ENCODE peak calls at places on chromosome 11, in four cellular contexts. H is K562, N is IMR-90, Y is endothelial cell of umbilical vein. W is an unnamed sample. For H3K9me1, the result is how much of the 10 kb centered on the place peaks cover.

GRCh38 chr11:69683764-69684333 is 8.7 kb upstream of the LTO1 start:
- DNase-seq in H (peak), N (no peak), Y (no peak), W (no peak)

GRCh38 chr11:129704831-129705230 is 110.8 kb upstream of the TMEM45B start:
- DNase-seq in H (no peak), N (no peak), Y (no peak), W (no peak)

GRCh38 chr11:97938789-97939188 is 1082.0 kb upstream of the CNTN5 start:
- DNase-seq in H (no peak), N (no peak), Y (no peak), W (no peak)

GRCh38 chr11:8313504-8314090 is 49.9 kb upstream of the LMO1 start:
- DNase-seq in H (no peak), N (no peak), Y (no peak), W (no peak)

GRCh38 chr11:75627879-75628668 is 40.8 kb downstream of the MAP6 start:
- DNase-seq in H (peak), N (peak), Y (no peak), W (no peak)

GRCh38 chr11:100867601-100868000 is 180.5 kb downstream of the ARHGAP42 start:
- DNase-seq in H (no peak), N (no peak), Y (no peak), W (no peak)

GRCh38 chr11:33709471-33709870 is 8.8 kb upstream of the C11orf91 start:
- DNase-seq in H (no peak), N (no peak), Y (no peak), W (no peak)

GRCh38 chr11:46564459-46564858 is 29.4 kb downstream of the AMBRA1 start:
- DNase-seq in H (no peak), N (peak), Y (peak), W (no peak)

GRCh38 chr11:8832571-8833260 is 78.3 kb upstream of the AKIP1 start:
- DNase-seq in H (no peak), N (peak), Y (no peak), W (no peak)

GRCh38 chr11:70826541-70826943 is 425.8 kb downstream of the SHANK2 start:
- DNase-seq in H (no peak), N (no peak), Y (no peak), W (no peak)

GRCh38 chr11:19577849-19578619 is 134.6 kb upstream of the NAV2 start:
- DNase-seq in H (no peak), N (peak), Y (peak), W (no peak)

GRCh38 chr11:126702987-126703386 is 297.6 kb downstream of the KIRREL3 start:
- DNase-seq in H (no peak), N (no peak), Y (no peak), W (no peak)

GRCh38 chr11:44258190-44258489 is 51.8 kb downstream of the ALX4 start:
- DNase-seq in H (peak), N (peak), Y (no peak), W (no peak)

GRCh38 chr11:128291835-128292234 is 295.5 kb downstream of the ETS1 start:
- DNase-seq in H (no peak), N (no peak), Y (no peak), W (no peak)

GRCh38 chr11:61357233-61357893 is 4.3 kb downstream of the CYB561A3 start:
- DNase-seq in H (no peak), N (no peak), Y (no peak), W (no peak)

DNA sequence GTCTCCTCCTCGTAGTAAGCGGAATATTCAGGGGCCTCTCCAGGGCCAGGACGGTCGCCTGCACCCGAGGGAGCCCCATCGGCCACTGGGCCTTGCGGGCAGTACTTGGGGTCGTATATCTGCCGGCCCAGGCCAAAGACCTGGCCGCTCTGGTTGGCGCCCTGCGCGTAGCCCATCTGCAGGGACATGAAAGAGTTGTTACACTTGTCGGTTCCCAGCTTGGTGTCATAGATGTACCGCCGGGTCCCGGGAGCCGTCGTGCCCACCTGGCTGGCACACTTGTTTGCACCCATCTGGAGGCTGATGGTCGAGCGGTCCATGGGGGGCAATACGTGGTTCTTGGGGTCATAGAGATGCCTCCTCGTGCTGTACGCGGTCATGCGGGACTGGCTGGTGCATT is 19.4 kb upstream of the SPATA19 start:
- DNase-seq in H (no peak), N (no peak), Y (no peak), W (no peak)
- H3K4me2 ChIP-seq in H (no peak), N (no peak), Y (no peak), W (no peak)

DNA sequence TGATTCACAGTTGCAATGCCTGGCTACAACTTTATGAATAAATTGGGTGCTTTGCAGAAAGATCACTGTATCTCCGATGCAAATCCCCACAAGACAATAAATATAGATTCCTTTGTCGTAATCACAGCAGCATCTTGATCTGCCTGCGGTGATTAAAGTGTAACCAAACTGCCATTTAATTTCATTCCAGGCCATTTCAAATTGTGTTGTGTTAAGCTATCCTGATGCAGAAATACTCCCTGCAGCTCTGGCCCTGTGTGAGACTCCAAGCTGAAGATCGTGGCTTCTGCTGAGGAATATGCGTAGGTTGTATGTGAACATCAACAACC is 40.8 kb upstream of the B3GAT1 start:
- DNase-seq in H (no peak), N (no peak), Y (no peak), W (no peak)
- H3K9ac ChIP-seq in H (no peak), N (no peak), Y (no peak), W (no peak)

DNA sequence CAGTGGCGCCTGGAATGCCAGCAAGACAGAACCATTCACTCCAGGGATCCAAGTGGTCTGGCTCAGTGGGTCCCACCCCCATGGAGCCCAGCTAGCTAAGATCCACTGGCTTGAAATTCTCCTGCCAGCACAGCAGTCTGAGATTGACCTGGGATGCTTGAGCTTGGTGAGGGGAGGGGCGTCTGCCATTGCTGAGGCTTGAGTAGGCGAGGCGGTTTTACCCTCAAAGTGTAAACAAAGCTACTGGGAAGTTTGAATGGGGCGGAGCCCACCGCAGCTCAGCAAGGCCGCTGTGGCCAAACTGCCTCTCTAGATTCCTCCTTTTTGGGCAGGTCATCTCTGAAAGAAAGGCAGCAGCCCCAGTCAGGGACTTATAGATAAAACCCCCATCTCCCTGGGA is 125.7 kb upstream of the DDI1 start:
- DNase-seq in H (no peak), N (no peak), Y (no peak), W (no peak)
- H3K9me1 ChIP-seq in H (under half), N (under half), Y (under half), W (under half)

GRCh38 chr11:5928811-5929210 is 13.2 kb upstream of the OR56A3 start:
- DNase-seq in H (no peak), N (no peak), Y (no peak), W (no peak)

GRCh38 chr11:5929571-5929970 is 12.5 kb upstream of the OR56A3 start:
- DNase-seq in H (peak), N (no peak), Y (no peak), W (no peak)

GRCh38 chr11:5931061-5931460 is 11.0 kb upstream of the OR56A3 start:
- DNase-seq in H (no peak), N (no peak), Y (no peak), W (no peak)

GRCh38 chr11:5929984-5930383 is 12.1 kb upstream of the OR56A3 start:
- DNase-seq in H (no peak), N (no peak), Y (no peak), W (no peak)

DNA sequence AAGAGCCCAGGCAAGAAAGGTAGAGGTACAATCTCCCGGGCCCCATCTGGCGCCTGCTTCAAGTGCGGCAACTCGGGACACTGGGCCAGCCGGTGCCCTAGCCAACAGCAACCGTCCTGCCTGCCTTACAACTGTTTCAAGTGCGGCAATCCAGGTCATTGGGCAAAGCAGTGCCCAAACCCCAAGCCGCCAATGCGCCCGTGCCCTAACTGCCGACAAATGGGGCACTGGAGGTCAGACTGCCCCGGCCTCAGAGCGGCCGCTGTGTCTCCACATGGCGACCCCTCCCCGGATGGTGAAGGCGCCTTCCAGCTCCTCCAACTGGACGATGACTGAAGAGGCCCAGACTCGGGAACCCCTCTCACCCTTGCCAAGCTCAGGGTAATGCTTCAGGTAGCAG is 11.4 kb upstream of the OR56A3 start:
- DNase-seq in H (no peak), N (no peak), Y (no peak), W (no peak)
- H3K4me2 ChIP-seq in H (no peak), N (no peak), Y (no peak), W (no peak)

GRCh38 chr11:116864531-116864930 is 27.1 kb upstream of the APOA1 start:
- DNase-seq in H (no peak), N (peak), Y (no peak), W (no peak)
- H3K9ac ChIP-seq in H (no peak), N (no peak), Y (no peak), W (no peak)

GRCh38 chr11:92775277-92775676 is 194.2 kb upstream of the MTNR1B start:
- DNase-seq in H (no peak), N (no peak), Y (no peak), W (no peak)

GRCh38 chr11:92779746-92780145 is 189.7 kb upstream of the MTNR1B start:
- DNase-seq in H (no peak), N (no peak), Y (no peak), W (no peak)

GRCh38 chr11:92781151-92781550 is 188.3 kb upstream of the MTNR1B start:
- DNase-seq in H (no peak), N (no peak), Y (no peak), W (no peak)

GRCh38 chr11:92770981-92771380 is 198.5 kb upstream of the MTNR1B start:
- DNase-seq in H (no peak), N (no peak), Y (no peak), W (no peak)

DNA sequence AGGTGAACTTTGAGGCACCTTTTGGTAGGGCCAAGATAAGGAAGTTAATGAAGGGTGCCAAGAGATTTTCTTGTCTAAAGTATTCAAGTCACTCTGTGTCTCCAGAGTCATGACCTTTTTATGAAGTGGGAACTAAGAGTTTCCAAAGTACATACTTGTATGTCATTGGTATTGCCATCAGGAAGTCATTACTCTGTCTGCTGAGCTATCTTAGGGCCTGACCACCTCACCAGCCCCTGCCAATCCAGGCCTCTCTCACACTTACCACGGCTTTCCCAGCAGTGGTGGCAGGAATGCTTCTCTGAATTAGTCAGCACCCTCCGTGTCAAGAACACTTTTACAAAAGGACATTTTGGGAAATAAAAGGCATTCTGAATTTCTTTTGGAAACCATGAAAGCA is 192.8 kb upstream of the MTNR1B start:
- DNase-seq in H (no peak), N (no peak), Y (no peak), W (no peak)
- H3K9me1 ChIP-seq in H (under half), N (under half), Y (under half), W (under half)

DNA sequence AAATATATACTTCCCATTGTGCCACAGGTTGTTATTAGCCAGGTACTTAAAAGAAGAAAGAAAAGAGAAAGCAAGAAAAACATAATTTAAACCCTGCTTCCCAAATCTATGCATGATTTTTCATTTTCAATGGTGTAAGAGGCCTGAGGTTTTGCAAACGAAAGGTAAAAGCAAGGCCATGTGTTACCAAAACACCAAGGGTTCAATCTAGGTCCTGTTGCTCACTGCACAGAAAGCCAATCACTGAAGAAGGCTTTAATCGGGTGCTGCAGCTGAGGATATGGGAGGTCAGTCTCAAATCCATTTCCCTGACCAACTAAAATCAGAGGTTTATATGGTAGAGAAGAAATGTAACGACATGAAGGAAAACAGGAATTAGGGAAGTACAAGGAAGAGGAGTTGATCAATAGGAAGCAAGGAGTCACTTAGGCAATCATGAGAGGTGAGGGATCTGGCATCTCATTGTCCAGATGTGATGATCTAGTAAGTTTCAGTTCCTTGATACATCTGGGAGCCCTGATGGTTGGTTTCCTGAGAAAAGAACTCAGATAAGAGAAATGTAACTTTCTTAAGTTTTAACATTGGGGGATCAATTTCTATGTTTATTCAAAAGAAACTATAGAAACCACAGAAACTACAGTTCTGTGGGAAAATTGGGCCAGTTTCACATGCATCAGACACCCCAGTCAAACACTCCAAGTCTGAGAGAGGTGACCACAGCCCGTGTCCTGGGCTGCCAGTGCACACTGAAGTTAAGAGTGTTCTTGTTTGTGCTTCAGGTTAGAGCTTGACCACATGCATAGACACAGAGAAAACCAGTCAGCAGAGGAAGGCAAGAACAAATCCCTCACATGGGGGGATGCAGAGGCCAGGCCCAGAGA is 18.1 kb upstream of the DKK3 start:
- DNase-seq in H (no peak), N (no peak), Y (no peak), W (no peak)
- H3K4me2 ChIP-seq in H (no peak), N (no peak), Y (no peak), W (no peak)

GRCh38 chr11:83060965-83061364 is 10.7 kb downstream of the RAB30 start:
- DNase-seq in H (no peak), N (no peak), Y (no peak), W (no peak)
- H3K9ac ChIP-seq in H (no peak), N (no peak), Y (no peak), W (no peak)